ENCODE peak calls at places on chromosomes 4 and X, in seven cellular contexts. One of them, this sample, is unnamed.

GRCh38 chr4:80592950-80593349 is 257.4 kb downstream of the CFAP299 start:
- DNase-seq in AG04450: no peak
- DNase-seq in IMR-90: no peak
- DNase-seq in endodermal cell: no peak
- DNase-seq in brain microvascular endothelial cell: no peak
- DNase-seq in esophagus squamous epithelium: no peak
- DNase-seq in DND-41: no peak
- DNase-seq in this sample: no peak

GRCh38 chr4:63717384-63717783 is 691.9 kb downstream of the TECRL start:
- DNase-seq in brain microvascular endothelial cell: no peak
- DNase-seq in DND-41: no peak
- DNase-seq in IMR-90: no peak
- DNase-seq in AG04450: no peak
- DNase-seq in esophagus squamous epithelium: no peak
- DNase-seq in endodermal cell: no peak
- DNase-seq in this sample: no peak

GRCh38 chr4:156941940-156942548 is 29.6 kb downstream of the PDGFC start:
- DNase-seq in esophagus squamous epithelium: no peak
- DNase-seq in DND-41: no peak
- DNase-seq in AG04450: peak
- DNase-seq in brain microvascular endothelial cell: peak
- DNase-seq in endodermal cell: peak
- DNase-seq in IMR-90: peak
- DNase-seq in this sample: no peak

GRCh38 chr4:1534876-1535526 is 128.8 kb upstream of the NKX1-1 start:
- DNase-seq in brain microvascular endothelial cell: no peak
- DNase-seq in AG04450: no peak
- DNase-seq in endodermal cell: no peak
- DNase-seq in DND-41: no peak
- DNase-seq in esophagus squamous epithelium: no peak
- DNase-seq in IMR-90: no peak
- DNase-seq in this sample: no peak

GRCh38 chr4:162201673-162202072 is 37.9 kb upstream of the FSTL5 start:
- DNase-seq in IMR-90: no peak
- DNase-seq in brain microvascular endothelial cell: peak
- DNase-seq in AG04450: no peak
- DNase-seq in esophagus squamous epithelium: no peak
- DNase-seq in endodermal cell: no peak
- DNase-seq in DND-41: no peak
- DNase-seq in this sample: no peak

GRCh38 chrX:20128678-20129077 is 12.0 kb upstream of the MAP7D2 start:
- DNase-seq in DND-41: no peak
- DNase-seq in brain microvascular endothelial cell: no peak
- DNase-seq in IMR-90: no peak
- DNase-seq in endodermal cell: no peak
- DNase-seq in esophagus squamous epithelium: no peak
- DNase-seq in AG04450: no peak
- DNase-seq in this sample: no peak

GRCh38 chr4:26034849-26035248 is 120.8 kb downstream of the SMIM20 start:
- DNase-seq in IMR-90: no peak
- DNase-seq in AG04450: no peak
- DNase-seq in DND-41: no peak
- DNase-seq in esophagus squamous epithelium: no peak
- DNase-seq in brain microvascular endothelial cell: no peak
- DNase-seq in endodermal cell: no peak
- DNase-seq in this sample: no peak

GRCh38 chr4:108498925-108499324 is 121.5 kb upstream of the RPL34 start:
- DNase-seq in brain microvascular endothelial cell: no peak
- DNase-seq in esophagus squamous epithelium: no peak
- DNase-seq in endodermal cell: no peak
- DNase-seq in IMR-90: no peak
- DNase-seq in DND-41: no peak
- DNase-seq in AG04450: no peak
- DNase-seq in this sample: no peak

GRCh38 chr4:123870283-123870876 is 473.8 kb downstream of the SPRY1 start:
- DNase-seq in DND-41: no peak
- DNase-seq in endodermal cell: no peak
- DNase-seq in IMR-90: no peak
- DNase-seq in esophagus squamous epithelium: no peak
- DNase-seq in brain microvascular endothelial cell: no peak
- DNase-seq in AG04450: no peak
- DNase-seq in this sample: no peak

GRCh38 chr4:148295642-148296041 is 146.6 kb downstream of the NR3C2 start:
- DNase-seq in AG04450: no peak
- DNase-seq in IMR-90: no peak
- DNase-seq in esophagus squamous epithelium: no peak
- DNase-seq in endodermal cell: no peak
- DNase-seq in DND-41: no peak
- DNase-seq in brain microvascular endothelial cell: no peak
- DNase-seq in this sample: no peak

GRCh38 chrX:68571292-68572256 is 72.7 kb downstream of the YIPF6 start:
- DNase-seq in DND-41: no peak
- DNase-seq in AG04450: peak
- DNase-seq in IMR-90: peak
- DNase-seq in brain microvascular endothelial cell: peak
- DNase-seq in endodermal cell: no peak
- DNase-seq in esophagus squamous epithelium: no peak
- DNase-seq in this sample: no peak

GRCh38 chrX:121322159-121322558 is 274.7 kb downstream of the GLUD2 start:
- DNase-seq in IMR-90: no peak
- DNase-seq in endodermal cell: no peak
- DNase-seq in esophagus squamous epithelium: no peak
- DNase-seq in DND-41: no peak
- DNase-seq in AG04450: no peak
- DNase-seq in brain microvascular endothelial cell: peak
- DNase-seq in this sample: no peak

GRCh38 chrX:45360571-45360970 is 159.9 kb upstream of the DIPK2B start:
- DNase-seq in brain microvascular endothelial cell: no peak
- DNase-seq in endodermal cell: no peak
- DNase-seq in esophagus squamous epithelium: no peak
- DNase-seq in IMR-90: no peak
- DNase-seq in AG04450: no peak
- DNase-seq in DND-41: no peak
- DNase-seq in this sample: no peak

GRCh38 chr4:153564630-153565525 is 98.7 kb downstream of the TMEM131L start:
- DNase-seq in AG04450: no peak
- DNase-seq in esophagus squamous epithelium: no peak
- DNase-seq in DND-41: no peak
- DNase-seq in IMR-90: peak
- DNase-seq in endodermal cell: no peak
- DNase-seq in brain microvascular endothelial cell: no peak
- DNase-seq in this sample: no peak

GRCh38 chr4:89486042-89486441 is 178.4 kb upstream of the GPRIN3 start:
- DNase-seq in IMR-90: peak
- DNase-seq in brain microvascular endothelial cell: no peak
- DNase-seq in esophagus squamous epithelium: no peak
- DNase-seq in DND-41: no peak
- DNase-seq in AG04450: no peak
- DNase-seq in endodermal cell: no peak
- DNase-seq in this sample: no peak

GRCh38 chr4:66252291-66252690 is 582.0 kb upstream of the EPHA5 start:
- DNase-seq in brain microvascular endothelial cell: peak
- DNase-seq in IMR-90: no peak
- DNase-seq in endodermal cell: no peak
- DNase-seq in DND-41: no peak
- DNase-seq in AG04450: no peak
- DNase-seq in esophagus squamous epithelium: no peak
- DNase-seq in this sample: no peak

GRCh38 chr4:125317526-125317880 is 2.7 kb downstream of the FAT4 start:
- DNase-seq in DND-41: no peak
- DNase-seq in brain microvascular endothelial cell: peak
- DNase-seq in AG04450: no peak
- DNase-seq in esophagus squamous epithelium: no peak
- DNase-seq in IMR-90: peak
- DNase-seq in endodermal cell: peak
- DNase-seq in this sample: no peak

GRCh38 chr4:168848977-168849687 is 160.9 kb downstream of the CBR4 start:
- DNase-seq in endodermal cell: no peak
- DNase-seq in esophagus squamous epithelium: no peak
- DNase-seq in AG04450: no peak
- DNase-seq in brain microvascular endothelial cell: peak
- DNase-seq in DND-41: no peak
- DNase-seq in IMR-90: peak
- DNase-seq in this sample: no peak
- H3K27ac ChIP-seq in endodermal cell: peak
- H3K27ac ChIP-seq in esophagus squamous epithelium: no peak
- H3K27ac ChIP-seq in AG04450: no peak
- H3K27ac ChIP-seq in brain microvascular endothelial cell: peak
- H3K27ac ChIP-seq in DND-41: peak
- H3K27ac ChIP-seq in IMR-90: peak
- H3K27ac ChIP-seq in this sample: peak

DNA sequence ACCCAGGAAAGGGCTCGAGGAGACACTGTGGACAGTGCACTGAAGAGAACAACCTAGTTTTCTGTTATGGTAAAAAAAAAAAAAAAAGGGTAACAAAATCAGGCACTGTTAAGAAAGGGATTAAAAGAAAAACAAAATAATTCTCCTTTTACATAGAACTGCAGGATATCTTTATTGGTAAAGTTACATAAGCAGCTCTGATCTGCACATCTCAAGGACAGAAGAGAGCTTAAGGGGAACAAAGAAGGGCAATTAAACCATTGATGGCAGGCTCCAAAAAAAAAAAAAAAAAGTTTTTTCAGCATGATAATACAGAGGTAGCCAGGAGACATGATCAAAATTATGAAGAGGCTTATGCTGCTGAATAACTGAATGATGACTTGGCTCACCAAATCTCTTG is 85.0 kb downstream of the HDAC8 start:
- DNase-seq in endodermal cell: no peak
- DNase-seq in IMR-90: no peak
- DNase-seq in esophagus squamous epithelium: no peak
- DNase-seq in brain microvascular endothelial cell: no peak
- DNase-seq in AG04450: no peak
- DNase-seq in DND-41: no peak
- DNase-seq in this sample: no peak
- H3K4me3 ChIP-seq in endodermal cell: no peak
- H3K4me3 ChIP-seq in IMR-90: no peak
- H3K4me3 ChIP-seq in esophagus squamous epithelium: no peak
- H3K4me3 ChIP-seq in brain microvascular endothelial cell: no peak
- H3K4me3 ChIP-seq in AG04450: no peak
- H3K4me3 ChIP-seq in DND-41: no peak
- H3K4me3 ChIP-seq in this sample: no peak

GRCh38 chr4:102525099-102525498 is 23.9 kb downstream of the NFKB1 start:
- DNase-seq in DND-41: no peak
- DNase-seq in endodermal cell: no peak
- DNase-seq in esophagus squamous epithelium: no peak
- DNase-seq in AG04450: no peak
- DNase-seq in brain microvascular endothelial cell: peak
- DNase-seq in IMR-90: peak
- DNase-seq in this sample: no peak
- H3K27ac ChIP-seq in DND-41: no peak
- H3K27ac ChIP-seq in endodermal cell: no peak
- H3K27ac ChIP-seq in esophagus squamous epithelium: no peak
- H3K27ac ChIP-seq in AG04450: no peak
- H3K27ac ChIP-seq in brain microvascular endothelial cell: peak
- H3K27ac ChIP-seq in IMR-90: no peak
- H3K27ac ChIP-seq in this sample: no peak

DNA sequence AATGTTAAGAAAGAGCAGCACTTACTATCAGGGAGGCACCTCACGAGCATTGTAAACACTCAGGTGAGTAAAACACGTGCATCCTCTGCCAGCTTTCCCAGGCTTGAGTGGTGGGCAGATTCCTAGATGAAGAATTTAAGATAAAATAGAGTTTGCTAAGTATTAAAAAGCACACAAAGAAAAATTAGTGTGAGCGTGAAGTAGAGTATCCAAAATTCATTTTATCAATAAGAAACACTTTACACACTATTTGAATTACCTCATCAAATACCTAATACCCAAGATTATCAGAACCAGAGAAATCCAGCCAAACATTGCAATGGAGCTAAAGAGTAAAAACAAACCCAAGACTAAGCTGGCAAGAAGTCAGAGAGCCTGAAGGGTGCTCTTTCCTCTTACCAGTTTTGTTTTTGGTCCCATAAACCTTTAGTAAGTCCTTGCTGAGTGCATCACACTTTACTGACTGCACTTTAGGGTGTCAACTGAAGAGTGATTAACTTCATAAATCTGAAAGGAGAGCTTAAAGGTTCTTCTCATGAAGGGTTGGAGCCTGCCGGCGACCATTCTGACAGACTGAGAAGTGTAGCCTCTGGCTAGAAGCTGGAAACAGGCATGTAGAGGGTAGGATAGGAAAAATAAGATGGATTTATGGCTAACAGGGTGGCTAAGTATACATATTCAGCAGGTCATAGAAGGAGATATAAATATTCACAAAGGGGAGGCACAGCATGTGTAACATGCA is 151.1 kb downstream of the SLC7A11 start:
- DNase-seq in IMR-90: no peak
- DNase-seq in esophagus squamous epithelium: no peak
- DNase-seq in DND-41: no peak
- DNase-seq in AG04450: no peak
- DNase-seq in brain microvascular endothelial cell: no peak
- DNase-seq in endodermal cell: no peak
- DNase-seq in this sample: no peak
- H3K4me3 ChIP-seq in IMR-90: no peak
- H3K4me3 ChIP-seq in esophagus squamous epithelium: no peak
- H3K4me3 ChIP-seq in DND-41: no peak
- H3K4me3 ChIP-seq in AG04450: no peak
- H3K4me3 ChIP-seq in brain microvascular endothelial cell: no peak
- H3K4me3 ChIP-seq in endodermal cell: no peak
- H3K4me3 ChIP-seq in this sample: no peak

DNA sequence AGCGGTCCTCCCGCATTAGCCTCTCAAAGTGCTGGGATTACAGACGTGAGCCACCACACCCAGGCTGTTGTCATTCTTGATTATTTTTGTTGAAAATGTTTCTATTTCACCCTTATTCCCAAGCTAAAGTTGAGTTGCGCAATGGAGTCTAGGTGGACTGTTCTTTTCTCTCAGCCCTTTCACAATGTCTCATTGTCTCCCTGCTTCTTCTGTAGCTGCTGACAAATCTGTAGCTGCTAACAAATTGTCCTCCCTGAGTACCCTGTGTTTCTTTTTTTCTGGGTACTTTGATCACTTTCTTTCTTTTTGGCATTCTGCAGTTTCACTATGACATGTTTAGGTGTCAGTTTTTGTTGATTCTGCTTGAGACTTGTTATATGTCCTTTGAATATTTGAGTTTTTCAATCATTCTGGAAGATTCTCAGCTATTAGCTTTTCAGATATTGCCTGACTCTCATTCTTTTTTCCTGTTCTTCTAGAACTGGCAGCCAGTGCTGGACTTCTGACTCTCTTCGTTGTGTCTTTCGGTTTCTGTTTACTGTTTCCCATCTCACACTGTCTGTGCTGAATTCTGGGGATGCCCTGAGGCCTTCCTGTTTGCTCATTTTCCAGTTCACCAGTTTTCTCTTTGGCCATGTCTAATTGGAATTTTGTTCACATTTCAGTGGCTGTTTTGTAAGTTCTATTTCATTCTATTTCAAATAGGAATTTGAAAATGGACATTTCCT is 6.6 kb downstream of the ABCD1 start:
- DNase-seq in brain microvascular endothelial cell: no peak
- DNase-seq in DND-41: no peak
- DNase-seq in endodermal cell: no peak
- DNase-seq in IMR-90: no peak
- DNase-seq in AG04450: no peak
- DNase-seq in esophagus squamous epithelium: no peak
- DNase-seq in this sample: no peak
- H3K27ac ChIP-seq in brain microvascular endothelial cell: no peak
- H3K27ac ChIP-seq in DND-41: no peak
- H3K27ac ChIP-seq in endodermal cell: no peak
- H3K27ac ChIP-seq in IMR-90: no peak
- H3K27ac ChIP-seq in AG04450: no peak
- H3K27ac ChIP-seq in esophagus squamous epithelium: no peak
- H3K27ac ChIP-seq in this sample: no peak